ENCODE peak calls at places on chromosomes 5 and 9, in six cellular contexts. P is ELR, B is lung microvascular endothelial cell, W is aorta, N is heart left ventricle, Q is adrenal gland. X is an unnamed sample.

GRCh38 chr5:14665949-14666741 is 1.6 kb downstream of the OTULIN start:
- DNase-seq in B (peak), Q (no peak), P (peak), N (peak), W (no peak), X (peak)

GRCh38 chr5:34486808-34487201 is 169.3 kb upstream of the RAI14 start:
- DNase-seq in W (no peak), N (no peak), B (no peak), P (no peak), Q (no peak), X (no peak)

GRCh38 chr5:144390133-144390532 is 219.5 kb downstream of the KCTD16 start:
- DNase-seq in N (no peak), W (no peak), P (peak), B (no peak), Q (no peak), X (peak)

GRCh38 chr9:82140471-82140870 is 151.9 kb downstream of the SPATA31D1 start:
- DNase-seq in Q (no peak), N (no peak), P (no peak), W (no peak), B (no peak), X (no peak)

GRCh38 chr5:175521313-175521833 is 43.0 kb downstream of the SFXN1 start:
- DNase-seq in N (no peak), W (no peak), B (no peak), P (no peak), Q (no peak), X (no peak)

GRCh38 chr9:128245293-128246151 is 30.3 kb downstream of the GOLGA2 start:
- DNase-seq in N (peak), W (no peak), Q (peak), P (peak), B (peak), X (peak)

GRCh38 chr5:78008356-78008967 is 232.3 kb upstream of the TBCA start:
- DNase-seq in N (no peak), Q (peak), P (peak), W (no peak), B (peak), X (peak)

GRCh38 chr5:157528036-157528632 is 47.4 kb downstream of the ADAM19 start:
- DNase-seq in B (peak), W (no peak), N (no peak), P (no peak), Q (no peak), X (no peak)

GRCh38 chr9:114275246-114275994 is 47.5 kb upstream of the ORM1 start:
- DNase-seq in B (no peak), W (peak), Q (no peak), N (peak), P (peak), X (peak)

GRCh38 chr5:139745121-139745799 is 50.3 kb upstream of the PSD2 start:
- DNase-seq in W (peak), Q (peak), P (peak), N (peak), B (no peak), X (peak)

GRCh38 chr9:4499917-4500316 is 9.6 kb downstream of the SLC1A1 start:
- DNase-seq in Q (peak), W (no peak), N (no peak), B (peak), P (no peak), X (no peak)

GRCh38 chr5:100517301-100517974 is 17.7 kb upstream of the FAM174A start:
- DNase-seq in W (no peak), Q (no peak), N (no peak), B (no peak), P (no peak), X (no peak)

GRCh38 chr9:90038778-90039177 is 434.0 kb downstream of the GADD45G start:
- DNase-seq in Q (no peak), B (no peak), N (no peak), P (no peak), W (no peak), X (peak)

GRCh38 chr9:77013932-77014596 is 5.4 kb upstream of the FOXB2 start:
- DNase-seq in N (no peak), Q (no peak), W (no peak), P (no peak), B (no peak), X (no peak)

GRCh38 chr9:127263664-127264063 is 910 bp upstream of the GARNL3 start:
- DNase-seq in W (no peak), P (no peak), Q (no peak), B (no peak), N (peak), X (no peak)

GRCh38 chr9:117625154-117625553 is 79.0 kb upstream of the TLR4 start:
- DNase-seq in W (no peak), B (no peak), N (no peak), Q (no peak), P (no peak), X (no peak)

GRCh38 chr5:25362799-25363198 is 718.0 kb upstream of the CDH10 start:
- DNase-seq in N (no peak), Q (no peak), P (no peak), B (no peak), W (no peak), X (peak)

GRCh38 chr5:139648205-139649081 is at the start of gene CXXC5:
- DNase-seq in Q (peak), B (peak), N (peak), W (peak), P (peak), X (peak)

GRCh38 chr5:74501674-74502478 is 138.7 kb downstream of the ENC1 start:
- DNase-seq in Q (no peak), B (no peak), N (no peak), W (no peak), P (no peak), X (no peak)